ENCODE peak calls at places on chromosome 6, in eight cellular contexts. O is Panc1, J is K562, W is HepG2, A is GM23338, V is HCT116, E is endothelial cell of umbilical vein, G is upper lobe of left lung. Z is an unnamed sample.

GRCh38 chr6:118808794-118809668 is 84.9 kb upstream of the ASF1A start:
- DNase-seq in O (no peak), A (no peak), E (no peak), W (no peak), V (no peak), G (peak; percentile 40), J (no peak), Z (no peak)

GRCh38 chr6:128606611-128607010 is 86.2 kb upstream of the PTPRK start:
- DNase-seq in A (no peak), E (no peak), V (no peak), W (no peak), J (no peak), O (no peak), G (no peak), Z (no peak)

GRCh38 chr6:163612200-163612599 is 197.7 kb downstream of the QKI start:
- DNase-seq in G (no peak), A (no peak), J (no peak), V (no peak), W (no peak), O (no peak), E (no peak), Z (no peak)

GRCh38 chr6:13248053-13248452 is 80.3 kb downstream of the TBC1D7 start:
- DNase-seq in J (no peak), W (peak; percentile 49), E (peak; percentile 73), O (no peak), V (no peak), G (no peak), A (peak; percentile 47), Z (no peak)

GRCh38 chr6:33604941-33605854 is 15.9 kb upstream of the ITPR3 start:
- DNase-seq in E (no peak), J (no peak), W (no peak), V (no peak), A (no peak), G (no peak), O (no peak), Z (no peak)

GRCh38 chr6:44645276-44645675 is 257.8 kb downstream of the CDC5L start:
- DNase-seq in J (peak; percentile 23), W (no peak), G (no peak), A (peak; percentile 56), V (no peak), O (no peak), E (no peak), Z (no peak)

GRCh38 chr6:140970485-140970884 is 1162.2 kb upstream of the GJE1 start:
- DNase-seq in J (no peak), O (no peak), E (no peak), W (no peak), V (no peak), G (no peak), A (no peak), Z (no peak)

GRCh38 chr6:142853244-142854180 is 91.5 kb downstream of the HIVEP2 start:
- DNase-seq in O (no peak), E (no peak), A (peak; percentile 26), J (no peak), G (no peak), W (no peak), V (no peak), Z (no peak)

GRCh38 chr6:9002833-9003232 is 567.5 kb upstream of the SLC35B3 start:
- DNase-seq in E (no peak), V (no peak), G (no peak), O (no peak), J (no peak), A (no peak), W (no peak), Z (no peak)

GRCh38 chr6:134622382-134623173 is 304.7 kb upstream of the SGK1 start:
- DNase-seq in E (no peak), V (no peak), W (no peak), O (no peak), G (no peak), A (no peak), J (no peak), Z (no peak)

GRCh38 chr6:112841553-112842337 is 494.6 kb downstream of the RFPL4B start:
- DNase-seq in A (no peak), G (no peak), W (no peak), J (no peak), V (no peak), E (no peak), O (no peak), Z (no peak)

GRCh38 chr6:16284472-16284871 is 46.1 kb downstream of the GMPR start:
- DNase-seq in J (no peak), G (no peak), E (no peak), A (peak; percentile 20), W (no peak), V (no peak), O (no peak), Z (no peak)

GRCh38 chr6:166173292-166173951 is 5.8 kb upstream of the TBXT start:
- DNase-seq in E (no peak), G (peak; percentile 72), W (no peak), O (no peak), V (peak; percentile 13), J (no peak), A (peak; percentile 75), Z (no peak)

GRCh38 chr6:161368514-161368913 is 94.7 kb upstream of the AGPAT4 start:
- DNase-seq in J (no peak), E (no peak), W (no peak), A (no peak), G (no peak), O (no peak), V (no peak), Z (no peak)

GRCh38 chr6:161363286-161363685 is 89.4 kb upstream of the AGPAT4 start:
- DNase-seq in A (no peak), W (no peak), O (no peak), G (no peak), E (no peak), J (no peak), V (no peak), Z (no peak)

GRCh38 chr6:161366301-161366953 is 92.6 kb upstream of the AGPAT4 start:
- DNase-seq in J (no peak), W (no peak), E (no peak), G (no peak), V (no peak), O (no peak), A (no peak), Z (no peak)

GRCh38 chr6:161367472-161367871 is 93.6 kb upstream of the AGPAT4 start:
- DNase-seq in J (no peak), G (no peak), A (no peak), W (peak; percentile 31), O (no peak), V (no peak), E (no peak), Z (no peak)

DNA sequence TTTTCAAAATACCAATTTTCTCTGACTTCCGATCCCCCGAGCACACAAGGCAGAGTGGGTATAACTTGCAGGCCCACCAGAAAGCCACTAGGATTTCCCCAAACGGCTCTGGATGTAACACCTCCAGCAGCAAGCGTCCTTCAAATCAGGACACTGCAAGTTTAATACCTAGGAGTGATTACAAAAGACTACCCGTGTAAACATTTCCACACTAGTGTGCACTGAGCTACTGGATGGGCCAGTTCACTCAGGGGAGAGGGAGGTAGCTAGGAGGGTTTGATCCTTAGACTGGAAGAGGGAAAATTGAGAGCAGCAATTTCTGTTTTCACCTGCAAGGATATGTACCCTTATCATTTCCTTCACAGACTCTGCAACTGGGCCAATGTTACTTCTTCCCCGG is 91.8 kb upstream of the AGPAT4 start:
- DNase-seq in W (no peak), O (no peak), E (no peak), G (no peak), V (no peak), J (no peak), A (no peak), Z (no peak)
- TF ChIP-seq CTCF in W (no peak), O (no peak), E (no peak), G (no peak), V (no peak), J (no peak), A (no peak), Z (no peak)

GRCh38 chr6:111478749-111479148 is 4.3 kb downstream of the REV3L start:
- DNase-seq in J (no peak), O (peak; percentile 61), G (no peak), W (peak; percentile 28), E (peak; percentile 70), V (peak; percentile 35), A (peak; percentile 95), Z (no peak)
- TF ChIP-seq POLR2AphosphoS5 in J (no peak), O (peak; percentile 28), G (no peak), W (no peak), E (no peak), V (no peak), A (peak; percentile 79), Z (no peak)

DNA sequence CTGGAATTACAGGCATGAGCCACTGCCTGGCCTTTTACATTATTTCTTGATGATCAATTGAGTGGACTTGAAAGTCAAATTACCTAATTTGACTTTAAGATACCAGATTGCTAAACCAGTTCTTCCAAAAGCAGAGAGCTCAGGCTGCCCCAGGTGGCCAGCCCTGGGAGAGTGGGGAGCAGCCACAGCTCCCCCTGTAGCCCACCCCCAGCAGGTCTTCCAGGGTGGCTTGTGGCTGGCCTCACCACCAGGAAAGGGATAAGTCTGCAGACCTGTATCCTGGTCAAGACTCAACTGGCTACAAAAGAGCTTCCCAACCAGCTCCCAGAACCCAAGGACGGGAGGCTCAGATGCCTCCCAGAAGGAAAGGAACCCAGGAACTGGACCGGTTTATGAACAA is 23.8 kb upstream of the AKAP12 start:
- DNase-seq in W (no peak), J (no peak), O (no peak), G (no peak), E (no peak), V (no peak), A (peak; percentile 29), Z (no peak)
- TF ChIP-seq CTCF in W (peak; percentile 10), J (no peak), O (no peak), G (no peak), E (no peak), V (no peak), A (peak; percentile 25), Z (no peak)

GRCh38 chr6:7529141-7529540 is 12.3 kb upstream of the DSP start:
- DNase-seq in A (no peak), V (no peak), E (no peak), O (no peak), G (no peak), J (no peak), W (no peak), Z (no peak)

GRCh38 chr6:7534192-7534591 is 7.3 kb upstream of the DSP start:
- DNase-seq in O (no peak), G (no peak), A (no peak), J (no peak), V (no peak), E (no peak), W (no peak), Z (no peak)

GRCh38 chr6:7532821-7533220 is 8.7 kb upstream of the DSP start:
- DNase-seq in V (no peak), J (no peak), W (no peak), E (no peak), O (no peak), A (peak; percentile 59), G (no peak), Z (no peak)

GRCh38 chr6:7535498-7535897 is 6.0 kb upstream of the DSP start:
- DNase-seq in O (no peak), A (no peak), V (no peak), E (no peak), J (no peak), G (no peak), W (no peak), Z (no peak)

DNA sequence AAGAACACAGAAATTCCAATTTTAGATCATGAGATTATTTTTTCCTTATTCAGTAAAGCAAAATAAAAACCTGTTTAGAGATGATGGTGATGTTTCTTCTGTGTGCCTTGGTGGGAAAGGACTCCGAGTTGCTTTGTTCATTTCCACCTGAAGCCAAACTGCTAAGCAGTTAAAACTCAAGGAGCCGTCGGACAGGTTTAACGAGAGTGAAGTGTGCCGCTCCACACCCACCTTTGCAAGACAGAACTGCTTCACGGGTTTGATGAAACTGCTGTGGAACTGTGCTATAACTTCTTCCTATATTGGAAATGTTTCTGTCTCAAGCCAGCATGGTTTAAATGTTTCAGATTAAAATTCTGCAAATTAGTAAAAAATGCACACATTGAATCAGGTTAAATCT is 9.2 kb upstream of the DSP start:
- DNase-seq in W (no peak), E (no peak), V (no peak), J (no peak), G (peak; percentile 79), A (peak; percentile 61), O (no peak), Z (peak; percentile 77)
- TF ChIP-seq POLR2AphosphoS5 in W (no peak), E (no peak), V (no peak), J (no peak), G (no peak), A (no peak), O (no peak), Z (no peak)

Z was measured in breast epithelium.